ENCODE peak calls at places on chromosomes 1 and 21, in five cellular contexts. F, Y, K, S and E are unnamed samples.

GRCh38 chr1:225735252-225736149 is 42.1 kb upstream of the SRP9 start:
- DNase-seq in F (no peak), Y (peak), K (no peak), S (peak), E (peak)

GRCh38 chr1:165545974-165546373 is 2.2 kb downstream of the LRRC52 start:
- DNase-seq in F (no peak), Y (no peak), K (no peak), S (no peak), E (no peak)

GRCh38 chr1:21246905-21247642 is 43.2 kb downstream of the ECE1 start:
- DNase-seq in F (no peak), Y (no peak), K (no peak), S (no peak), E (no peak)

GRCh38 chr21:34091607-34092006 is 18.2 kb downstream of the MRPS6 start:
- DNase-seq in F (no peak), Y (no peak), K (no peak), S (peak), E (no peak)

GRCh38 chr1:59173721-59174120 is 123.2 kb upstream of the FGGY start:
- DNase-seq in F (no peak), Y (peak), K (no peak), S (no peak), E (no peak)

GRCh38 chr21:16534408-16535099 is 804.8 kb downstream of the USP25 start:
- DNase-seq in F (no peak), Y (no peak), K (no peak), S (no peak), E (no peak)

GRCh38 chr1:36034692-36035091 is 49.2 kb upstream of the TEKT2 start:
- DNase-seq in F (no peak), Y (no peak), K (no peak), S (no peak), E (no peak)

GRCh38 chr1:234734864-234735263 is 124.9 kb upstream of the IRF2BP2 start:
- DNase-seq in F (no peak), Y (no peak), K (no peak), S (no peak), E (no peak)